ENCODE peak calls at places on chromosomes 16 and 17, in eight cellular contexts. C, Y, N, P, J, Q, O and M are unnamed samples.

GRCh38 chr17:50352072-50352692 is 6.3 kb downstream of the XYLT2 start:
- DNase-seq in C (no peak), Y (no peak), N (no peak), P (no peak), J (no peak), Q (peak; percentile 3), O (peak; percentile 21), M (no peak)

GRCh38 chr16:35146031-35146710 is 1686.8 kb downstream of the TP53TG3F start:
- DNase-seq in C (no peak), Y (no peak), N (no peak), P (no peak), J (peak; percentile 24), Q (no peak), O (no peak), M (peak; percentile 80)

GRCh38 chr17:79742951-79743476 is 12.3 kb downstream of the ENPP7 start:
- DNase-seq in C (no peak), Y (no peak), N (no peak), P (no peak), J (no peak), Q (peak; percentile 81), O (no peak), M (no peak)

GRCh38 chr16:30535777-30536190 is 1.1 kb upstream of the ZNF747 start:
- DNase-seq in C (peak; percentile 74), Y (no peak), N (peak; percentile 30), P (no peak), J (peak; percentile 80), Q (peak; percentile 87), O (peak; percentile 78), M (no peak)

GRCh38 chr17:5870231-5870953 is 199.8 kb upstream of the WSCD1 start:
- DNase-seq in C (peak; percentile 13), Y (no peak), N (peak; percentile 69), P (no peak), J (no peak), Q (no peak), O (no peak), M (no peak)

GRCh38 chr16:26816885-26817571 is 249.7 kb upstream of the C16orf82 start:
- DNase-seq in C (peak; percentile 11), Y (no peak), N (peak; percentile 54), P (peak; percentile 14), J (no peak), Q (no peak), O (no peak), M (no peak)

GRCh38 chr16:4052801-4053662 is 63.2 kb downstream of the ADCY9 start:
- DNase-seq in C (no peak), Y (no peak), N (peak; percentile 56), P (no peak), J (peak; percentile 83), Q (no peak), O (peak; percentile 97), M (no peak)

GRCh38 chr17:75894049-75894742 is 2.6 kb downstream of the TRIM65 start:
- DNase-seq in C (no peak), Y (no peak), N (no peak), P (no peak), J (no peak), Q (no peak), O (no peak), M (no peak)

GRCh38 chr17:80646328-80646727 is 101.7 kb downstream of the RPTOR start:
- DNase-seq in C (no peak), Y (no peak), N (no peak), P (no peak), J (no peak), Q (no peak), O (no peak), M (no peak)

GRCh38 chr16:49857423-49858181 is 1.7 kb upstream of the ZNF423 start:
- DNase-seq in C (peak; percentile 54), Y (peak; percentile 64), N (peak; percentile 32), P (peak; percentile 87), J (no peak), Q (peak; percentile 85), O (peak; percentile 66), M (no peak)

GRCh38 chr17:81815646-81815985 is 11.7 kb downstream of the GCGR start:
- DNase-seq in C (no peak), Y (no peak), N (no peak), P (no peak), J (no peak), Q (no peak), O (no peak), M (no peak)

GRCh38 chr16:69363281-69363717 is 11.7 kb upstream of the TMED6 start:
- DNase-seq in C (no peak), Y (no peak), N (no peak), P (no peak), J (peak; percentile 82), Q (peak; percentile 21), O (no peak), M (no peak)

GRCh38 chr17:81401727-81402529 is 6.7 kb downstream of the BAHCC1 start:
- DNase-seq in C (no peak), Y (no peak), N (peak; percentile 39), P (peak; percentile 69), J (no peak), Q (no peak), O (peak; percentile 54), M (no peak)

GRCh38 chr16:22614271-22614947 is 103.7 kb downstream of the NPIPB5 start:
- DNase-seq in C (peak; percentile 61), Y (no peak), N (peak; percentile 32), P (no peak), J (no peak), Q (peak; percentile 51), O (no peak), M (no peak)

GRCh38 chr17:31522987-31523495 is 131.6 kb downstream of the RAB11FIP4 start:
- DNase-seq in C (no peak), Y (no peak), N (no peak), P (no peak), J (no peak), Q (no peak), O (no peak), M (no peak)

GRCh38 chr17:6524520-6524919 is 31.8 kb downstream of the PITPNM3 start:
- DNase-seq in C (peak; percentile 69), Y (no peak), N (peak; percentile 72), P (peak; percentile 55), J (no peak), Q (no peak), O (no peak), M (no peak)

GRCh38 chr16:2056077-2056476 is 8.3 kb downstream of the TSC2 start:
- DNase-seq in C (no peak), Y (no peak), N (peak; percentile 15), P (no peak), J (no peak), Q (no peak), O (no peak), M (no peak)

GRCh38 chr16:2054543-2055245 is 6.9 kb downstream of the TSC2 start:
- DNase-seq in C (no peak), Y (no peak), N (no peak), P (no peak), J (peak; percentile 73), Q (no peak), O (no peak), M (no peak)

GRCh38 chr16:2058901-2059300 is 11.1 kb downstream of the TSC2 start:
- DNase-seq in C (no peak), Y (no peak), N (no peak), P (no peak), J (no peak), Q (no peak), O (no peak), M (no peak)

GRCh38 chr16:2057438-2057837 is 9.7 kb downstream of the TSC2 start:
- DNase-seq in C (no peak), Y (no peak), N (no peak), P (no peak), J (no peak), Q (no peak), O (no peak), M (no peak)

DNA sequence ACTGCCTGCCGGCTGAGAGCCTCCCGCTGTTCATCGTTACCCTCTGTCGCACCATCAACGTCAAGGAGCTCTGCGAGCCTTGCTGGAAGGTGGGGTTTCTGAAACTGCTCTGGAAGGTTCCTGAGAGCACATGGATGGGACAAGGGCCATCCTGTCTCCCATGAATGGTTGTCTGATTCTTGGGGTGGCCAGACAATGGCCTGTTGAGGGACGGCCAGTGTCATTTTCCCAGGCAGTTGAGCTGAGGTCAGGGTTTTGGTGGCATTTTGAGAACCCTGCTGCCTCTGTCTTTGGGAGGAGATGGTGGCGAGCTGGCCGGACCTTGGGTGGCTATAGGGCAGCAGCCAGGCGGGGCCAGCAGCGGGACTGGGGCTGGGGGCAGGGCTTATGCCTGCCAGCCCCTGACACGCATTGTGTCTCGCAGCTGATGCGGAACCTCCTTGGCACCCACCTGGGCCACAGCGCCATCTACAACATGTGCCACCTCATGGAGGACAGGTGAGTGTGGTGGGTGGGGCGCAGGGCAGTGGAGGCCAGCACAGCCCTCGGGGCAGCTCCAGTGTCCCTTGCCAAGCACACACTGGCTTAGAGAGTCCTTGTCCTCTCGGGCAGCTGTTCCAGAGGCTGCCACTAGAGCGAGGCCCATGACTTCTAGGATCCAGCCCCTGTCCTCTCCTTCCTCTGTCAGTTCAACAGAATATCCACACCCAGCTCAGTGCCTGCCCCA is 9.1 kb downstream of the TSC2 start:
- DNase-seq in C (no peak), Y (no peak), N (no peak), P (no peak), J (no peak), Q (no peak), O (no peak), M (no peak)
- TF ChIP-seq CTCF in C (no peak), Y (peak; percentile 34), N (peak; percentile 24), P (no peak), J (no peak), Q (no peak), O (peak; percentile 27), M (peak; percentile 53)

DNA sequence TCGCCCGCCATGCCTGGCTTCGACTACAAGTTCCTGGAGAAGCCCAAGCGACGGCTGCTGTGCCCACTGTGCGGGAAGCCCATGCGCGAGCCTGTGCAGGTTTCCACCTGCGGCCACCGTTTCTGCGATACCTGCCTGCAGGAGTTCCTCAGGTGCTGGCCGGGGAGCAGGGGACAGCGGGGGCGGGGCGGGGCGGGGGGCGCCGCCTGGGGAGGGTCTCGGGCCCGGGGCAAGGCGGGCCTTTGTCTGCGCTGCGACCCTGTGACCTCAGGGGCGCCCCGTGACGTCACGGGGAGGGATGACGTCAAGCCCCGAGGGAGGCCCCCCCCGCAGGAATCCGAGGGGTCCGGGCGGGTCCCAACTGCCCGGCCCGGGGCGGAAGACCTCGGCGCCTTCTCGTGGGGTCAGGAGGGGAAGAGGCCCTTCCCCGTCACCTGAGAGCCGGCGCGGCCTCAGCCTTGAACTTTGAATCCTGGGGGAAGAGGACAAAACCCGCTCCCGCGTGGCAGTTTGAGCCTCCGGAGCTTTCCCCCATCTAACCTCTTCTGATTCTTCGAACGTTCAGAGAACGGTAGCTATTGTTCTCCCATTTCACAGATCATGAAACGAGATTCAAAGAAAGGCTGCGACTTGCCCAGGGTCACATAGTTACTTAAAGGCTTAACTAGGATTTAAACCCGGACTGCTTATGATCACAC is 442 bp downstream of the TRAF4 start:
- DNase-seq in C (peak; percentile 76), Y (peak; percentile 82), N (no peak), P (peak; percentile 58), J (peak; percentile 72), Q (peak; percentile 90), O (no peak), M (peak; percentile 89)
- TF ChIP-seq CTCF in C (no peak), Y (no peak), N (no peak), P (peak; percentile 3), J (no peak), Q (no peak), O (no peak), M (no peak)

GRCh38 chr16:14284930-14285541 is 213.9 kb downstream of the MRTFB start:
- DNase-seq in C (peak; percentile 53), Y (no peak), N (peak; percentile 60), P (peak; percentile 55), J (peak; percentile 79), Q (peak; percentile 77), O (peak; percentile 59), M (no peak)
- TF ChIP-seq CTCF in C (peak; percentile 52), Y (no peak), N (peak; percentile 50), P (peak; percentile 50), J (peak; percentile 38), Q (peak; percentile 60), O (peak; percentile 15), M (peak; percentile 83)

GRCh38 chr16:48632137-48632774 is 22.3 kb upstream of the N4BP1 start:
- DNase-seq in C (no peak), Y (no peak), N (no peak), P (no peak), J (no peak), Q (peak; percentile 46), O (no peak), M (no peak)
- TF ChIP-seq CTCF in C (no peak), Y (no peak), N (no peak), P (no peak), J (no peak), Q (no peak), O (no peak), M (no peak)